ENCODE peak calls at places on chromosome 2, in seven cellular contexts. Y is COR-L47, O is sigmoid colon, R is sciatic nerve, Q is fibroblast of pulmonary artery, U is GM12865, H is AG04450. C is an unnamed sample.

GRCh38 chr2:55051026-55051866 is 995 bp upstream of the RTN4 start:
- DNase-seq in O (peak; percentile 94), H (peak; percentile 99), R (peak; percentile 76), U (peak; percentile 42), Q (peak; percentile 98), Y (peak; percentile 18), C (peak; percentile 77)

GRCh38 chr2:149858214-149858613 is 270.6 kb upstream of the MMADHC start:
- DNase-seq in O (no peak), Q (peak; percentile 41), U (no peak), H (no peak), R (no peak), Y (no peak), C (no peak)

GRCh38 chr2:197909377-197909776 is 105.0 kb downstream of the PLCL1 start:
- DNase-seq in Q (peak; percentile 72), H (peak; percentile 89), O (no peak), R (no peak), Y (no peak), U (peak; percentile 25), C (no peak)

GRCh38 chr2:42872736-42873135 is 80.4 kb upstream of the HAAO start:
- DNase-seq in H (no peak), O (no peak), Q (peak; percentile 86), U (no peak), R (no peak), Y (no peak), C (peak; percentile 14)

GRCh38 chr2:152426801-152427200 is 91.8 kb downstream of the FMNL2 start:
- DNase-seq in Y (no peak), H (no peak), O (no peak), R (no peak), Q (no peak), U (no peak), C (no peak)

GRCh38 chr2:105114551-105114950 is 76.7 kb downstream of the MRPS9 start:
- DNase-seq in Y (peak; percentile 48), H (peak; percentile 48), U (peak; percentile 57), O (no peak), R (no peak), Q (peak; percentile 77), C (no peak)

GRCh38 chr2:231666171-231667095 is 41.9 kb upstream of the PTMA start:
- DNase-seq in Y (no peak), R (peak; percentile 93), O (peak; percentile 99), Q (peak; percentile 94), U (peak; percentile 96), H (peak; percentile 82), C (peak; percentile 93)

GRCh38 chr2:238420878-238421694 is 5.6 kb upstream of the ASB1 start:
- DNase-seq in U (no peak), O (no peak), H (no peak), R (no peak), Y (no peak), Q (no peak), C (no peak)

GRCh38 chr2:44155577-44156446 is 12.9 kb upstream of the PPM1B start:
- DNase-seq in R (no peak), Y (no peak), Q (no peak), O (no peak), U (no peak), H (no peak), C (no peak)

GRCh38 chr2:133658020-133658903 is 90.0 kb upstream of the NCKAP5 start:
- DNase-seq in U (peak; percentile 7), O (no peak), H (no peak), Y (no peak), R (no peak), Q (no peak), C (no peak)

GRCh38 chr2:143026411-143027054 is 102.7 kb upstream of the ARHGAP15 start:
- DNase-seq in H (no peak), R (peak; percentile 58), U (no peak), Q (no peak), O (no peak), Y (no peak), C (peak; percentile 11)

GRCh38 chr2:51350100-51350499 is 318.2 kb upstream of the NRXN1 start:
- DNase-seq in U (no peak), R (no peak), O (no peak), Q (peak; percentile 83), H (peak; percentile 63), Y (no peak), C (no peak)

GRCh38 chr2:118882693-118883336 is 35.4 kb upstream of the EN1 start:
- DNase-seq in O (peak; percentile 76), Q (peak; percentile 61), R (peak; percentile 73), H (no peak), U (peak; percentile 68), Y (peak; percentile 20), C (peak; percentile 23)

GRCh38 chr2:241020201-241020600 is 21.8 kb downstream of the SNED1 start:
- DNase-seq in O (peak; percentile 49), Q (no peak), U (no peak), R (peak; percentile 47), H (no peak), Y (no peak), C (no peak)

GRCh38 chr2:69013123-69013836 is at the start of gene ANTXR1:
- DNase-seq in R (peak; percentile 74), O (peak; percentile 84), H (peak; percentile 45), Q (peak; percentile 85), Y (peak; percentile 60), U (no peak), C (peak; percentile 74)

GRCh38 chr2:115880558-115880957 is 1438.1 kb downstream of the DPP10 start:
- DNase-seq in Y (no peak), R (no peak), U (no peak), O (no peak), H (no peak), Q (no peak), C (no peak)

GRCh38 chr2:19086351-19086750 is 272.1 kb downstream of the OSR1 start:
- DNase-seq in R (no peak), O (no peak), U (no peak), H (no peak), Y (no peak), Q (no peak), C (no peak)

GRCh38 chr2:19099181-19099580 is 259.2 kb downstream of the OSR1 start:
- DNase-seq in O (no peak), R (no peak), Y (no peak), U (no peak), Q (no peak), H (no peak), C (no peak)

GRCh38 chr2:227320305-227321094 is 4.6 kb upstream of the MFF start:
- DNase-seq in R (no peak), H (no peak), O (no peak), Q (no peak), U (no peak), Y (no peak), C (no peak)

GRCh38 chr2:20208487-20208882 is 16.4 kb downstream of the SDC1 start:
- DNase-seq in Y (no peak), H (no peak), U (peak; percentile 56), Q (no peak), R (no peak), O (no peak), C (no peak)

GRCh38 chr2:73938761-73939352 is 12.2 kb downstream of the DGUOK start:
- DNase-seq in O (no peak), H (peak; percentile 23), Y (no peak), R (no peak), Q (peak; percentile 48), U (no peak), C (no peak)

GRCh38 chr2:15733867-15734765 is 142.4 kb downstream of the DDX1 start:
- DNase-seq in H (no peak), O (no peak), Q (peak; percentile 39), R (no peak), U (no peak), Y (no peak), C (no peak)

GRCh38 chr2:209314641-209315040 is 109.2 kb upstream of the MAP2 start:
- DNase-seq in R (no peak), O (no peak), Y (no peak), U (no peak), H (no peak), Q (peak; percentile 16), C (no peak)

GRCh38 chr2:120775801-120776589 is 40.3 kb downstream of the GLI2 start:
- DNase-seq in Y (no peak), Q (no peak), U (no peak), R (no peak), H (no peak), O (no peak), C (no peak)

GRCh38 chr2:214774108-214774507 is 35.4 kb downstream of the BARD1 start:
- DNase-seq in U (no peak), Q (peak; percentile 21), Y (no peak), R (no peak), H (peak; percentile 29), O (no peak), C (no peak)

GRCh38 chr2:110861616-110862260 is 129.4 kb downstream of the ACOXL start:
- DNase-seq in O (no peak), Y (no peak), U (no peak), Q (no peak), H (no peak), R (no peak), C (no peak)

GRCh38 chr2:206836722-206837121 is 71.3 kb downstream of the FASTKD2 start:
- DNase-seq in H (no peak), Y (peak; percentile 41), Q (peak; percentile 44), O (no peak), U (no peak), R (no peak), C (no peak)

GRCh38 chr2:63544017-63544627 is 44.2 kb downstream of the WDPCP start:
- DNase-seq in Q (peak; percentile 30), U (peak; percentile 17), Y (no peak), O (no peak), R (no peak), H (no peak), C (no peak)